ENCODE peak calls at places on chromosomes 4 and X, in ten cellular contexts. N is fibroblast of mammary gland; B is retinal pigment epithelial cell; C is ovary; O is right cardiac atrium; Q is choroid plexus epithelial cell; P is coronary artery; H is bronchial epithelial cell; X is CD8-positive, alpha-beta memory T cell; M is A549. W is an unnamed sample.

GRCh38 chr4:29541757-29542156 is 1178.4 kb upstream of the PCDH7 start:
- DNase-seq in N (no peak), H (no peak), Q (no peak), P (no peak), M (no peak), O (no peak), C (no peak), B (no peak), X (no peak), W (no peak)

GRCh38 chr4:72302981-72303704 is 265.9 kb downstream of the ADAMTS3 start:
- DNase-seq in P (no peak), Q (peak), H (peak), N (peak), B (no peak), M (peak), X (no peak), O (no peak), C (peak), W (no peak)

GRCh38 chrX:66675541-66675940 is 36.7 kb upstream of the EDA2R start:
- DNase-seq in H (no peak), O (no peak), M (no peak), Q (no peak), N (peak), X (no peak), C (no peak), P (no peak), B (no peak), W (no peak)

GRCh38 chr4:140343303-140343702 is 30.1 kb upstream of the SCOC start:
- DNase-seq in C (peak), O (peak), Q (peak), M (peak), P (no peak), B (no peak), N (no peak), H (peak), X (no peak), W (no peak)

GRCh38 chr4:148154769-148155168 is 287.4 kb downstream of the NR3C2 start:
- DNase-seq in N (no peak), Q (no peak), P (no peak), H (no peak), C (no peak), X (no peak), M (no peak), B (no peak), O (no peak), W (no peak)

GRCh38 chr4:40317921-40318658 is 17.0 kb upstream of the CHRNA9 start:
- DNase-seq in N (peak), P (no peak), H (peak), O (no peak), B (no peak), M (no peak), Q (no peak), X (no peak), C (no peak), W (no peak)

GRCh38 chrX:153924149-153924861 is 1.8 kb downstream of the ARHGAP4 start:
- DNase-seq in B (no peak), O (peak), C (no peak), X (peak), P (no peak), N (peak), M (peak), Q (peak), H (no peak), W (no peak)

GRCh38 chrX:64885850-64886249 is 90.4 kb downstream of the ZC4H2 start:
- DNase-seq in H (peak), Q (no peak), N (no peak), B (no peak), P (no peak), O (no peak), X (no peak), M (no peak), C (no peak), W (no peak)

GRCh38 chr4:56311299-56311975 is 75.9 kb downstream of the AASDH start:
- DNase-seq in P (peak), X (no peak), O (no peak), B (no peak), H (no peak), Q (no peak), M (no peak), N (no peak), C (no peak), W (no peak)

GRCh38 chrX:107659768-107660167 is 31.5 kb downstream of the PRPS1 start:
- DNase-seq in O (no peak), H (peak), C (no peak), X (no peak), N (peak), Q (peak), P (peak), B (no peak), M (no peak), W (no peak)

GRCh38 chr4:112142152-112142551 is 3.1 kb upstream of the FAM241A start:
- DNase-seq in M (no peak), O (no peak), X (no peak), P (no peak), C (no peak), Q (no peak), B (no peak), H (no peak), N (no peak), W (no peak)

GRCh38 chr4:112145326-112145819 is at the start of gene FAM241A:
- DNase-seq in B (peak), Q (peak), H (peak), O (peak), X (peak), C (peak), N (peak), P (peak), M (peak), W (peak)

GRCh38 chr4:112147697-112148096 is 2.4 kb downstream of the FAM241A start:
- DNase-seq in C (no peak), Q (peak), N (peak), X (no peak), M (no peak), H (no peak), B (no peak), P (no peak), O (no peak), W (no peak)

GRCh38 chr4:112145820-112146813 is 863 bp downstream of the FAM241A start:
- DNase-seq in M (peak), O (peak), X (peak), B (no peak), H (peak), Q (peak), C (peak), P (peak), N (peak), W (no peak)

GRCh38 chr4:112144546-112145325 is 518 bp upstream of the FAM241A start:
- DNase-seq in M (no peak), C (no peak), O (no peak), H (no peak), N (no peak), X (peak), P (peak), B (no peak), Q (no peak), W (no peak)
- H3K4me3 ChIP-seq in M (peak), C (peak), O (peak), H (peak), N (peak), X (no peak), P (peak), B (peak), Q (peak), W (peak)

GRCh38 chr4:35939746-35940145 is 304.6 kb downstream of the ARAP2 start:
- DNase-seq in X (no peak), B (peak), H (peak), P (no peak), C (no peak), M (no peak), O (no peak), Q (no peak), N (no peak), W (no peak)
- H3K4me3 ChIP-seq in X (no peak), B (no peak), H (no peak), P (no peak), C (no peak), M (no peak), O (no peak), Q (no peak), N (no peak), W (no peak)

GRCh38 chr4:26029512-26030131 is 115.6 kb downstream of the SMIM20 start:
- DNase-seq in P (no peak), H (no peak), X (no peak), B (no peak), C (no peak), N (no peak), O (peak), Q (no peak), M (no peak), W (no peak)

GRCh38 chr4:26030260-26030667 is 116.2 kb downstream of the SMIM20 start:
- DNase-seq in P (no peak), H (no peak), C (no peak), B (no peak), M (no peak), Q (no peak), X (no peak), O (no peak), N (no peak), W (no peak)

GRCh38 chr4:26032142-26032541 is 118.1 kb downstream of the SMIM20 start:
- DNase-seq in Q (peak), M (no peak), B (no peak), N (peak), X (no peak), P (no peak), C (no peak), H (peak), O (no peak), W (no peak)

GRCh38 chr4:26031704-26032103 is 117.7 kb downstream of the SMIM20 start:
- DNase-seq in M (no peak), Q (no peak), C (no peak), B (no peak), P (no peak), X (no peak), H (peak), O (no peak), N (no peak), W (no peak)

DNA sequence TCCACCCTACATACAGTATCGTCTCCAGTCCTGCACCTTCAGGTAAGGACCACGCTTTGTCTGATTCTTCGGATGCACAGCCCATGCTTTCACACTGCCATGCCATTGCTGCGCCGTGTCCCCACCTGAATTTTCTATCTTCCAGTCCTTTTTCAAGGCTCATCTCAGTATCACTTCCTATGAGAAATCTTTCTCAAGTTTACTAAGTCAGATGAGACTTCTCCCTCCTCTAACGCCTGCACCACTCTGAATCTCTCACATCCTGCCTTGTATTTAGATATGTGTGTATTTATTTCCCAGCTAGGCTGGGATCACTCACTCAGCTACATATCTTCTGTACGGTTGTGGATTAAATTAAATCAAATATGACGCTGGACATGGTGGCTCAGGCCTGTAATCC is 116.8 kb downstream of the SMIM20 start:
- DNase-seq in X (no peak), O (no peak), N (no peak), M (no peak), B (no peak), P (no peak), H (no peak), Q (no peak), C (no peak), W (no peak)
- H3K4me3 ChIP-seq in X (no peak), O (no peak), N (no peak), M (no peak), B (no peak), P (no peak), H (no peak), Q (no peak), C (no peak), W (no peak)

GRCh38 chr4:168830777-168831512 is 179.1 kb downstream of the CBR4 start:
- DNase-seq in Q (peak), P (no peak), M (peak), N (no peak), B (no peak), C (no peak), O (no peak), H (no peak), X (no peak), W (no peak)
- H3K4me3 ChIP-seq in Q (no peak), P (peak), M (peak), N (no peak), B (peak), C (peak), O (peak), H (no peak), X (no peak), W (peak)

W was measured in esophagus muscularis mucosa.